ENCODE peak calls at places on chromosomes 1 and 21, in six cellular contexts. One of them, this sample, is unnamed.
A peak's percentile ranks its signal among the peaks of the same experiment; 100 is the strongest.

GRCh38 chr1:192489748-192490147 is 85.8 kb upstream of the RGS1 start:
- DNase-seq in ovary: peak; percentile 38
- DNase-seq in breast epithelium: peak; percentile 85
- DNase-seq in fibroblast of lung: peak; percentile 92
- DNase-seq in adrenal gland: peak; percentile 81
- DNase-seq in right atrium auricular region: peak; percentile 69
- DNase-seq in this sample: no peak

GRCh38 chr21:33198346-33199135 is 31.2 kb upstream of the IFNAR2 start:
- DNase-seq in adrenal gland: peak; percentile 84
- DNase-seq in breast epithelium: peak; percentile 66
- DNase-seq in right atrium auricular region: peak; percentile 84
- DNase-seq in ovary: no peak
- DNase-seq in fibroblast of lung: peak; percentile 58
- DNase-seq in this sample: no peak

GRCh38 chr1:26164036-26164927 is 4.5 kb downstream of the C1orf232 start:
- DNase-seq in right atrium auricular region: no peak
- DNase-seq in breast epithelium: no peak
- DNase-seq in adrenal gland: no peak
- DNase-seq in fibroblast of lung: no peak
- DNase-seq in ovary: peak; percentile 67
- DNase-seq in this sample: no peak

GRCh38 chr1:39695011-39695410 is 3.8 kb upstream of the HPCAL4 start:
- DNase-seq in adrenal gland: peak; percentile 0
- DNase-seq in ovary: no peak
- DNase-seq in breast epithelium: no peak
- DNase-seq in right atrium auricular region: no peak
- DNase-seq in fibroblast of lung: no peak
- DNase-seq in this sample: no peak

GRCh38 chr1:209391792-209392191 is 191.7 kb upstream of the CAMK1G start:
- DNase-seq in right atrium auricular region: no peak
- DNase-seq in fibroblast of lung: no peak
- DNase-seq in breast epithelium: no peak
- DNase-seq in ovary: no peak
- DNase-seq in adrenal gland: no peak
- DNase-seq in this sample: no peak

GRCh38 chr1:15210651-15211390 is 36.2 kb upstream of the FHAD1 start:
- DNase-seq in breast epithelium: no peak
- DNase-seq in ovary: no peak
- DNase-seq in adrenal gland: no peak
- DNase-seq in right atrium auricular region: no peak
- DNase-seq in fibroblast of lung: no peak
- DNase-seq in this sample: no peak

GRCh38 chr1:26168410-26169167 is at the start of gene C1orf232:
- DNase-seq in adrenal gland: peak; percentile 62
- DNase-seq in ovary: peak; percentile 63
- DNase-seq in right atrium auricular region: no peak
- DNase-seq in breast epithelium: no peak
- DNase-seq in fibroblast of lung: no peak
- DNase-seq in this sample: no peak

GRCh38 chr1:93874025-93874651 is 4.9 kb downstream of the DNTTIP2 start:
- DNase-seq in adrenal gland: no peak
- DNase-seq in breast epithelium: no peak
- DNase-seq in fibroblast of lung: peak; percentile 55
- DNase-seq in ovary: no peak
- DNase-seq in right atrium auricular region: no peak
- DNase-seq in this sample: no peak

GRCh38 chr1:202697038-202697437 is 13.2 kb downstream of the SYT2 start:
- DNase-seq in breast epithelium: no peak
- DNase-seq in right atrium auricular region: no peak
- DNase-seq in ovary: no peak
- DNase-seq in fibroblast of lung: no peak
- DNase-seq in adrenal gland: no peak
- DNase-seq in this sample: no peak

GRCh38 chr1:234893725-234894630 is 234.7 kb downstream of the TOMM20 start:
- DNase-seq in ovary: no peak
- DNase-seq in adrenal gland: peak; percentile 73
- DNase-seq in breast epithelium: no peak
- DNase-seq in right atrium auricular region: no peak
- DNase-seq in fibroblast of lung: peak; percentile 59
- DNase-seq in this sample: no peak

GRCh38 chr1:28064064-28064463 is 24.3 kb downstream of the EYA3 start:
- DNase-seq in fibroblast of lung: peak; percentile 52
- DNase-seq in adrenal gland: no peak
- DNase-seq in ovary: no peak
- DNase-seq in right atrium auricular region: no peak
- DNase-seq in breast epithelium: no peak
- DNase-seq in this sample: no peak

GRCh38 chr1:6960291-6960758 is 175.1 kb downstream of the CAMTA1 start:
- DNase-seq in ovary: peak; percentile 68
- DNase-seq in breast epithelium: no peak
- DNase-seq in right atrium auricular region: peak; percentile 63
- DNase-seq in fibroblast of lung: peak; percentile 41
- DNase-seq in adrenal gland: peak; percentile 86
- DNase-seq in this sample: no peak

GRCh38 chr21:42311160-42311559 is 4.0 kb downstream of the TFF3 start:
- DNase-seq in adrenal gland: peak; percentile 43
- DNase-seq in ovary: no peak
- DNase-seq in right atrium auricular region: no peak
- DNase-seq in breast epithelium: no peak
- DNase-seq in fibroblast of lung: no peak
- DNase-seq in this sample: no peak

GRCh38 chr21:26739189-26739588 is 106.0 kb downstream of the ADAMTS1 start:
- DNase-seq in ovary: no peak
- DNase-seq in breast epithelium: no peak
- DNase-seq in adrenal gland: no peak
- DNase-seq in fibroblast of lung: peak; percentile 57
- DNase-seq in right atrium auricular region: no peak
- DNase-seq in this sample: no peak

GRCh38 chr1:30629501-30629900 is 93.9 kb downstream of the MATN1 start:
- DNase-seq in ovary: no peak
- DNase-seq in right atrium auricular region: no peak
- DNase-seq in fibroblast of lung: no peak
- DNase-seq in adrenal gland: no peak
- DNase-seq in breast epithelium: no peak
- DNase-seq in this sample: no peak

GRCh38 chr1:201183209-201183608 is 7.4 kb upstream of the IGFN1 start:
- DNase-seq in fibroblast of lung: no peak
- DNase-seq in breast epithelium: no peak
- DNase-seq in right atrium auricular region: no peak
- DNase-seq in ovary: no peak
- DNase-seq in adrenal gland: no peak
- DNase-seq in this sample: no peak

GRCh38 chr1:161018631-161018930 is 2.4 kb downstream of the F11R start:
- DNase-seq in adrenal gland: no peak
- DNase-seq in fibroblast of lung: no peak
- DNase-seq in right atrium auricular region: no peak
- DNase-seq in ovary: no peak
- DNase-seq in breast epithelium: no peak
- DNase-seq in this sample: no peak
- H3K4me3 ChIP-seq in adrenal gland: peak overlapping the region; percentile 14
- H3K4me3 ChIP-seq in fibroblast of lung: no peak overlapping the region
- H3K4me3 ChIP-seq in right atrium auricular region: no peak overlapping the region
- H3K4me3 ChIP-seq in ovary: no peak overlapping the region
- H3K4me3 ChIP-seq in breast epithelium: no peak overlapping the region
- H3K4me3 ChIP-seq in this sample: no peak overlapping the region

GRCh38 chr1:246978785-246979184 is 29.1 kb downstream of the ZNF695 start:
- DNase-seq in breast epithelium: no peak
- DNase-seq in right atrium auricular region: no peak
- DNase-seq in fibroblast of lung: no peak
- DNase-seq in ovary: no peak
- DNase-seq in adrenal gland: no peak
- DNase-seq in this sample: no peak

GRCh38 chr1:246978281-246978680 is 29.6 kb downstream of the ZNF695 start:
- DNase-seq in adrenal gland: no peak
- DNase-seq in breast epithelium: no peak
- DNase-seq in ovary: no peak
- DNase-seq in right atrium auricular region: no peak
- DNase-seq in fibroblast of lung: no peak
- DNase-seq in this sample: no peak
- H3K9me3 ChIP-seq in adrenal gland: no peaks in the 10 kb centered on the region
- H3K9me3 ChIP-seq in breast epithelium: peaks cover 20% of the 10 kb centered on the region
- H3K9me3 ChIP-seq in ovary: no peaks in the 10 kb centered on the region
- H3K9me3 ChIP-seq in right atrium auricular region: peaks cover 43% of the 10 kb centered on the region
- H3K9me3 ChIP-seq in fibroblast of lung: no peaks in the 10 kb centered on the region
- H3K9me3 ChIP-seq in this sample: peaks cover 9% of the 10 kb centered on the region

DNA sequence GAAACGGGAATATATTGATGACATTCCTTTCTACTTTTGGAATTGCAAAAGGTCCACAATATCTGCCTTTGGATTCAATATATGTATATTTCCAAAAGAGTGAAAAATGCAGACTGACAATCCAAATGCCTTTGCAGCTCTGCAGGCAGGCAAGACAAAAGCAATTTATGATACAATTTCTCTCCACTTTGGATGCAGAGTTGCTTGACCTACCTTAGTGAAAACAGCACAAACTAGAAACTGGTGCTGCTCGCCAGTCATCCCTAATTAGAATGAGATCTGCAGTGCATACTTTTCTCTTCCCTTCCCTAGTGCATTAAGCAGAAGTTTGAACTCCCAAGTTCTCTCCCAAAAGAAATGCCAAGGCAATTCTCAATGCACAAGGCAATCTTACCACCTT is 56.8 kb downstream of the KIAA0319L start:
- DNase-seq in fibroblast of lung: no peak
- DNase-seq in adrenal gland: no peak
- DNase-seq in right atrium auricular region: no peak
- DNase-seq in ovary: no peak
- DNase-seq in breast epithelium: no peak
- DNase-seq in this sample: no peak
- TF ChIP-seq CTCF in fibroblast of lung: no peak
- TF ChIP-seq CTCF in adrenal gland: no peak
- TF ChIP-seq CTCF in right atrium auricular region: no peak
- TF ChIP-seq CTCF in ovary: no peak
- TF ChIP-seq CTCF in breast epithelium: no peak
- TF ChIP-seq CTCF in this sample: no peak

DNA sequence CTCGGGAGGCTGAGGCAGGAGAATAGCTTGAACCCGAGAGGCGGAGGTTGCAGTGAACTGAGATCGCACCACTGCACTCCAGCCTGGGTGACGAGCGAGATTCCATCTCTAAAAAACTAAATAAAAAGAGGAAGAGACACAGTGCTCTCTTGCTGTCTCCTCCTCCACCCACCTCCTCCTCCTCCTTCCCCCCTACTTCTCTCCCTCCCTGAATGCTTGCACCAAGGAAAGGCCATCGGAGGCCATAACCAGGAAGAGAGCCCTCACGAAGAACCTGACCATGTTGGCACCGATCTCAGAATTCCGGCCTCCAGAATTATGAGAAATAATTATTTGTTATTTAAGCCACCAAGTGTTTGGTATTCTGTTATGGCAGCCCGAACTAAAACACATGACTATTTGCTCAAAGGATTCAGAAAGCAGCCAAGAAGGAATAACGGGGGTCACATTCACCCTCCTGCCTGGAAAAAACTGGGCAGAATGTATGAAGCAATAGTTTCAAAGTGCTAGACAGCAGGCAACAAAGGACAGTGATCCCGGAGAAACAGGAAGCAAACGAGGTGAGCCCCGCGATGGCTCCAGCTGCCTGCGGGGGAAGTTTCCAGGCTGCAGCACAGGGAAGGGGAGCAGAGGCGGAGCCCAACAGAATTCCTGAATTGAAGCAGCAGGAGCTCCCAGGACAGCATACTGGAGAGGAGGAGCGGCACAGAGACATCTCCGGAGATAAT is 35.8 kb downstream of the LDLRAD1 start:
- DNase-seq in ovary: peak; percentile 39
- DNase-seq in breast epithelium: peak; percentile 22
- DNase-seq in fibroblast of lung: peak; percentile 39
- DNase-seq in right atrium auricular region: no peak
- DNase-seq in adrenal gland: peak; percentile 55
- DNase-seq in this sample: no peak
- H3K4me3 ChIP-seq in ovary: peak overlapping the region; percentile 35
- H3K4me3 ChIP-seq in breast epithelium: peak overlapping the region; percentile 61
- H3K4me3 ChIP-seq in fibroblast of lung: peak overlapping the region; percentile 3
- H3K4me3 ChIP-seq in right atrium auricular region: peak overlapping the region; percentile 2
- H3K4me3 ChIP-seq in adrenal gland: peak overlapping the region; percentile 39
- H3K4me3 ChIP-seq in this sample: peak overlapping the region; percentile 52

This sample was measured in esophagus muscularis mucosa.